ENCODE peak calls at places on chromosomes 4 and X, in nine cellular contexts. W, R, T, S, N, X, O, C and L are unnamed samples.

GRCh38 chrX:9438950-9439494 is 25.8 kb upstream of the TBL1X start:
- DNase-seq in W (no peak), R (no peak), T (no peak), S (no peak), N (peak; percentile 61), X (no peak), O (no peak), C (peak; percentile 3), L (no peak)

GRCh38 chr4:159401791-159402380 is 299.0 kb downstream of the RAPGEF2 start:
- DNase-seq in W (no peak), R (no peak), T (no peak), S (no peak), N (peak; percentile 87), X (peak; percentile 97), O (peak; percentile 84), C (peak; percentile 69), L (no peak)

GRCh38 chr4:19657856-19658255 is 593.8 kb upstream of the SLIT2 start:
- DNase-seq in W (no peak), R (no peak), T (no peak), S (no peak), N (no peak), X (no peak), O (peak; percentile 4), C (no peak), L (no peak)

GRCh38 chrX:53287493-53288138 is 6.2 kb upstream of the IQSEC2 start:
- DNase-seq in W (peak; percentile 18), R (peak; percentile 4), T (no peak), S (no peak), N (peak; percentile 58), X (peak; percentile 77), O (peak; percentile 88), C (no peak), L (peak; percentile 40)

GRCh38 chr4:153153339-153153851 is 50.8 kb upstream of the TRIM2 start:
- DNase-seq in W (no peak), R (peak; percentile 75), T (peak; percentile 42), S (peak; percentile 62), N (no peak), X (no peak), O (peak; percentile 59), C (no peak), L (no peak)

GRCh38 chrX:101408530-101408836 is 461 bp downstream of the HNRNPH2 start:
- DNase-seq in W (no peak), R (no peak), T (no peak), S (no peak), N (no peak), X (no peak), O (no peak), C (no peak), L (no peak)

GRCh38 chr4:22031423-22031822 is 82.9 kb upstream of the KCNIP4 start:
- DNase-seq in W (no peak), R (no peak), T (no peak), S (no peak), N (no peak), X (no peak), O (no peak), C (no peak), L (no peak)

GRCh38 chr4:110088670-110089069 is 109.7 kb downstream of the ELOVL6 start:
- DNase-seq in W (no peak), R (no peak), T (no peak), S (no peak), N (peak; percentile 45), X (peak; percentile 63), O (peak; percentile 32), C (peak; percentile 31), L (no peak)

GRCh38 chrX:53284684-53285447 is 3.5 kb upstream of the IQSEC2 start:
- DNase-seq in W (no peak), R (peak; percentile 66), T (peak; percentile 56), S (peak; percentile 59), N (no peak), X (peak; percentile 47), O (peak; percentile 69), C (no peak), L (no peak)

GRCh38 chr4:72951147-72951546 is 118.4 kb downstream of the COX18 start:
- DNase-seq in W (no peak), R (no peak), T (no peak), S (no peak), N (no peak), X (no peak), O (peak; percentile 5), C (no peak), L (no peak)
- TF ChIP-seq CTCF in W (no peak), R (peak; percentile 27), T (no peak), S (peak; percentile 47), N (peak; percentile 61), X (peak; percentile 27), O (peak; percentile 5), C (peak; percentile 28), L (no peak)

GRCh38 chr4:148041606-148042324 is 309.9 kb downstream of the ARHGAP10 start:
- DNase-seq in W (no peak), R (no peak), T (no peak), S (no peak), N (no peak), X (no peak), O (no peak), C (no peak), L (no peak)

GRCh38 chr4:148043990-148044645 is 312.2 kb downstream of the ARHGAP10 start:
- DNase-seq in W (no peak), R (no peak), T (no peak), S (no peak), N (no peak), X (no peak), O (no peak), C (no peak), L (no peak)

GRCh38 chr4:148044889-148045352 is 313.0 kb downstream of the ARHGAP10 start:
- DNase-seq in W (no peak), R (no peak), T (no peak), S (no peak), N (no peak), X (no peak), O (no peak), C (no peak), L (no peak)
- TF ChIP-seq CTCF in W (no peak), R (no peak), T (no peak), S (peak; percentile 17), N (peak; percentile 31), X (peak; percentile 10), O (peak; percentile 8), C (peak; percentile 17), L (no peak)

GRCh38 chrX:19515615-19516105 is 352 bp upstream of the MAP3K15 start:
- DNase-seq in W (no peak), R (no peak), T (no peak), S (no peak), N (no peak), X (no peak), O (no peak), C (no peak), L (no peak)

GRCh38 chrX:19512961-19513360 is 2.3 kb downstream of the MAP3K15 start:
- DNase-seq in W (no peak), R (no peak), T (no peak), S (no peak), N (no peak), X (no peak), O (no peak), C (no peak), L (no peak)

GRCh38 chrX:19514791-19515614 is at the start of gene MAP3K15:
- DNase-seq in W (no peak), R (peak; percentile 58), T (peak; percentile 32), S (peak; percentile 29), N (no peak), X (peak; percentile 3), O (peak; percentile 47), C (no peak), L (no peak)

GRCh38 chrX:19512359-19512758 is 2.9 kb downstream of the MAP3K15 start:
- DNase-seq in W (no peak), R (no peak), T (no peak), S (no peak), N (no peak), X (no peak), O (no peak), C (no peak), L (no peak)

DNA sequence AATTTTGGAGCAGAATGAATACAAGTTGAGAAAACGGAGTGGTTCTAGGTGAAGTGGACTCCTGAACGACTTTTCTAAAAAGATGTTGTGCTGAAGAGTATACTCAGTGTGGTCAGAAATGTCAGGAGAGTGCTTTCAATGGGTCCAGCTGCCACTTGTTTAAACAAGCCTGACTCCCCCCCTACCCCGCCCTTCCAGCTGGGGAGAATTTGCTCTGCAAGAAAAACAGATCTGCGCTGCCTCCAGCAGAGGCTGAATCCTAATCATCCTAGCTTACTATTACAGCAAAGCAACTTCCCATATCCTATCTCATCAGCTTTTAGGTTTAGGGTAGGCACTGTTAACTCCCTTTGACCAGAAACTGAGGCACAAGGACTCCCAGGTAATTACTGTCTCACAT is 1.9 kb downstream of the MAP3K15 start:
- DNase-seq in W (no peak), R (no peak), T (peak; percentile 34), S (no peak), N (no peak), X (no peak), O (peak; percentile 21), C (no peak), L (no peak)
- TF ChIP-seq CTCF in W (no peak), R (no peak), T (no peak), S (no peak), N (no peak), X (no peak), O (no peak), C (no peak), L (no peak)

GRCh38 chrX:134628663-134629062 is 29.6 kb downstream of the PLAC1 start:
- DNase-seq in W (no peak), R (peak; percentile 55), T (no peak), S (no peak), N (no peak), X (no peak), O (no peak), C (no peak), L (no peak)
- TF ChIP-seq CTCF in W (no peak), R (no peak), T (no peak), S (no peak), N (no peak), X (no peak), O (no peak), C (no peak), L (no peak)